ENCODE peak calls at places on chromosomes 4 and X, in six cellular contexts. C, L, E, J, S and K are unnamed samples.

GRCh38 chr4:71267244-71267643 is 71.6 kb upstream of the SLC4A4 start:
- DNase-seq in C (no peak), L (no peak), E (no peak), J (no peak), S (no peak), K (no peak)

GRCh38 chr4:109164011-109164410 is 138.4 kb downstream of the COL25A1 start:
- DNase-seq in C (peak; percentile 9), L (no peak), E (peak; percentile 51), J (no peak), S (no peak), K (peak; percentile 28)

GRCh38 chrX:101081257-101081656 is 2.6 kb downstream of the TMEM35A start:
- DNase-seq in C (no peak), L (no peak), E (no peak), J (no peak), S (no peak), K (no peak)

GRCh38 chr4:55426518-55426917 is 30.8 kb downstream of the TMEM165 start:
- DNase-seq in C (no peak), L (no peak), E (peak; percentile 42), J (no peak), S (no peak), K (no peak)

GRCh38 chr4:46994007-46994405 is 625 bp upstream of the GABRA4 start:
- DNase-seq in C (no peak), L (no peak), E (no peak), J (peak; percentile 25), S (no peak), K (no peak)

GRCh38 chr4:107210450-107211239 is 174.5 kb upstream of the DKK2 start:
- DNase-seq in C (no peak), L (no peak), E (peak; percentile 34), J (no peak), S (no peak), K (no peak)

GRCh38 chrX:134718329-134719317 is 60.4 kb upstream of the PLAC1 start:
- DNase-seq in C (peak; percentile 79), L (no peak), E (peak; percentile 89), J (no peak), S (peak; percentile 90), K (peak; percentile 70)

GRCh38 chr4:86558799-86559198 is 35.3 kb upstream of the PTPN13 start:
- DNase-seq in C (no peak), L (no peak), E (peak; percentile 29), J (no peak), S (no peak), K (no peak)

GRCh38 chrX:154046262-154046771 is 26.6 kb upstream of the IRAK1 start:
- DNase-seq in C (no peak), L (no peak), E (peak; percentile 77), J (peak; percentile 41), S (peak; percentile 31), K (no peak)

GRCh38 chr4:86036729-86037128 is 323.1 kb downstream of the MAPK10 start:
- DNase-seq in C (peak; percentile 25), L (no peak), E (peak; percentile 87), J (no peak), S (no peak), K (peak; percentile 75)

GRCh38 chr4:8316911-8317351 is 47.4 kb downstream of the HTRA3 start:
- DNase-seq in C (no peak), L (no peak), E (no peak), J (no peak), S (no peak), K (no peak)